ENCODE peak calls at places on chromosomes 5 and 9, in five cellular contexts. G is HCT116, C is GM12878, K is stomach, E is breast epithelium. N is an unnamed sample.

GRCh38 chr5:78628260-78629024 is 20.1 kb downstream of the LHFPL2 start:
- DNase-seq in G (no peak), C (no peak), K (no peak), E (no peak), N (no peak)

GRCh38 chr5:91128604-91129003 is 254.5 kb downstream of the ARRDC3 start:
- DNase-seq in G (no peak), C (no peak), K (no peak), E (no peak), N (no peak)

GRCh38 chr5:124806026-124806856 is 59.8 kb upstream of the ZNF608 start:
- DNase-seq in G (no peak), C (no peak), K (peak), E (peak), N (no peak)

GRCh38 chr9:12955510-12956163 is 180.8 kb downstream of the LURAP1L start:
- DNase-seq in G (no peak), C (no peak), K (no peak), E (no peak), N (no peak)

GRCh38 chr5:139246394-139246793 is 47.1 kb upstream of the MATR3 start:
- DNase-seq in G (no peak), C (no peak), K (no peak), E (no peak), N (no peak)

GRCh38 chr9:132647806-132648205 is 22.0 kb downstream of the DDX31 start:
- DNase-seq in G (no peak), C (no peak), K (no peak), E (no peak), N (no peak)

GRCh38 chr5:72525816-72526215 is 18.6 kb upstream of the ZNF366 start:
- DNase-seq in G (no peak), C (no peak), K (no peak), E (no peak), N (no peak)

GRCh38 chr9:4725706-4726442 is 15.1 kb downstream of the AK3 start:
- DNase-seq in G (no peak), C (no peak), K (no peak), E (no peak), N (no peak)

GRCh38 chr5:54717870-54718269 is 200.3 kb downstream of the SNX18 start:
- DNase-seq in G (no peak), C (no peak), K (no peak), E (no peak), N (no peak)

GRCh38 chr9:112760821-112761220 is 10.3 kb downstream of the SNX30 start:
- DNase-seq in G (no peak), C (no peak), K (no peak), E (no peak), N (no peak)

GRCh38 chr9:133842174-133842573 is 104.0 kb upstream of the SARDH start:
- DNase-seq in G (no peak), C (no peak), K (peak), E (no peak), N (no peak)

GRCh38 chr5:62650197-62650596 is 71.6 kb downstream of the LRRC70 start:
- DNase-seq in G (no peak), C (no peak), K (no peak), E (no peak), N (no peak)

GRCh38 chr9:93577045-93577939 is 908 bp downstream of the PHF2 start:
- DNase-seq in G (no peak), C (no peak), K (peak), E (peak), N (peak)

GRCh38 chr5:76402880-76403712 is at the start of gene IQGAP2:
- DNase-seq in G (peak), C (no peak), K (peak), E (peak), N (peak)

GRCh38 chr5:107639990-107640389 is 30.7 kb downstream of the EFNA5 start:
- DNase-seq in G (no peak), C (no peak), K (no peak), E (no peak), N (no peak)

GRCh38 chr5:107618233-107618632 is 52.5 kb downstream of the EFNA5 start:
- DNase-seq in G (no peak), C (no peak), K (no peak), E (no peak), N (no peak)

GRCh38 chr5:107615173-107615856 is 55.4 kb downstream of the EFNA5 start:
- DNase-seq in G (no peak), C (no peak), K (no peak), E (no peak), N (no peak)

GRCh38 chr9:107612136-107612535 is 122.6 kb upstream of the KLF4 start:
- DNase-seq in G (no peak), C (no peak), K (peak), E (peak), N (no peak)

GRCh38 chr5:66585291-66585690 is 10.9 kb upstream of the MAST4 start:
- DNase-seq in G (no peak), C (no peak), K (no peak), E (no peak), N (no peak)

GRCh38 chr5:1919750-1920149 is 37.0 kb upstream of the IRX4 start:
- DNase-seq in G (no peak), C (no peak), K (no peak), E (no peak), N (no peak)

GRCh38 chr5:149379807-149380374 is 799 bp upstream of the IL17B start:
- DNase-seq in G (no peak), C (no peak), K (no peak), E (no peak), N (no peak)

GRCh38 chr5:60143912-60144311 is 250.4 kb upstream of the PDE4D start:
- DNase-seq in G (no peak), C (no peak), K (no peak), E (no peak), N (no peak)

GRCh38 chr9:32603914-32604852 is 31.2 kb upstream of the NDUFB6 start:
- DNase-seq in G (peak), C (no peak), K (no peak), E (no peak), N (no peak)

GRCh38 chr9:21153688-21154608 is 12.3 kb upstream of the IFNW1 start:
- DNase-seq in G (peak), C (no peak), K (no peak), E (no peak), N (no peak)

GRCh38 chr5:66896207-66896606 is 300.0 kb downstream of the MAST4 start:
- DNase-seq in G (no peak), C (no peak), K (no peak), E (no peak), N (no peak)

GRCh38 chr5:150066436-150066835 is 19.9 kb downstream of the CSF1R start:
- DNase-seq in G (no peak), C (no peak), K (no peak), E (no peak), N (no peak)

GRCh38 chr9:82036101-82036500 is 47.5 kb downstream of the SPATA31D1 start:
- DNase-seq in G (no peak), C (no peak), K (no peak), E (no peak), N (no peak)

GRCh38 chr9:116000748-116001329 is 152.8 kb upstream of the PAPPA start:
- DNase-seq in G (peak), C (no peak), K (peak), E (no peak), N (no peak)

GRCh38 chr5:40687316-40687715 is 7.6 kb downstream of the PTGER4 start:
- DNase-seq in G (no peak), C (no peak), K (no peak), E (no peak), N (no peak)

GRCh38 chr9:13113751-13114150 is 165.7 kb downstream of the MPDZ start:
- DNase-seq in G (no peak), C (no peak), K (no peak), E (no peak), N (no peak)

GRCh38 chr9:126503333-126504085 is 110.2 kb upstream of the LMX1B start:
- DNase-seq in G (no peak), C (no peak), K (no peak), E (no peak), N (no peak)

GRCh38 chr9:127805620-127806019 is 2.9 kb downstream of the FPGS start:
- DNase-seq in G (peak), C (no peak), K (no peak), E (no peak), N (no peak)

GRCh38 chr5:137751869-137752491 is 2.2 kb downstream of the HNRNPA0 start:
- DNase-seq in G (peak), C (no peak), K (no peak), E (no peak), N (no peak)

DNA sequence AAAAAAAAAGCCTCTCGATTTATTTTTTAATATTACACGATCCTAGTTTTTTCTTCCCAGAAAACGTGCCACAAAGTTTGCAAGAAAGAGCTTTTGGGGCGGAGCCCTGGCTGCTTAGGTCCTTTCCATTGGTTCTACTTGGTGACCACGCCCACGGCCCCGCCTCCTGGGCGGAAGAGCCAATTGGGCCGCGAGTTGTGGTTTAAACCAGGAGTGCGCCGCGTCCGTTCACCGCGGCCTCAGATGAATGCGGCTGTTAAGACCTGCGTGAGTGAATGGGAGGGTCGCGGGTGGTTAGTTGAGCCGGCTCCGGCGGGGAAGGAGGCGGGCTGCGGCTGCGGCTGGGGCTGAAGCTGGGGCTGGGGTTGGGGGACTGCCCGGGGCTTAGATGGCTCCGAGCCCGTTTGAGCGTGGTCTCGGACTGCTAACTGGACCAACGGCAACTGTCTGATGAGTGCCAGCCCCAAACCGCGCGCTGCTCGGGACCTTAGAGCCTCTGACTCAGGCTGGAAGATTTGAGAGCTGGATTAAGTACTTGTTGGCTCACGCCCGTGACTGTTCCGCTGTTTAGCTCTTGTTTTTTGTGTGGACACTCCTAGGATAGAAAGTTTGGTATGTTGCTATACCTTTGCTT is at the start of gene PTTG1:
- DNase-seq in G (peak), C (peak), K (peak), E (peak), N (peak)
- TF ChIP-seq POLR2AphosphoS5 in G (peak), C (peak), K (peak), E (no peak), N (peak)

DNA sequence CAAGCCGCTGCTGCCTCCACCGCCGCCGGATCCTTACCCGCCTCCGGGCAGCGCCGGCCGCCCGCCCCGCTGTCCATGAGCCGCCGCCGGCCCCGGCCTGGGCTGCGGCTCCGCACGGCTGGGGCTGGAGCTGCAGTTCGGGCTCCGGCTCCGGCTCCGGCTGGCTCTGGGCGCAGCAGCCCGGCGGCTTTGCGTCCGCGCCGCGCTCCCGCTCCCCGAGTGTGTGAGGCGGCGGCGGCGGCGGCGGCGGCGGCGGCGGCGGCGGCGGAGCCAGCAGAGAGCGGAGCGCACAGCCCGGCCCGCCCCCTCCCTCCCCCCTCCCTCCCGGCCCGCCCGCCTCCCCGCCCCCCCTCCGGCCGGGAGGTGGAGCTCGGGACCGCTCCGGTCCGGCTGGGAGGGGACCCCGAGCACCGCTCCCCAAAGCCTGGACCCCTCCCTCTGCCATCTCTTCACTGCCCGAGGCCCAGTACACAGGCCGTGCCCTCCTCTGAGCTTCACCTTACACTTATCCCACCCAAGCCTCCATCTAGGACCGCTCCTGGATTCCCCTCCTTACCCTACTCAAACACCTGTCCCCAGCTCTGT is at the start of gene PCDH1:
- DNase-seq in G (no peak), C (no peak), K (peak), E (peak), N (no peak)
- TF ChIP-seq POLR2A in G (no peak), C (no peak), K (no peak), E (no peak), N (no peak)

GRCh38 chr5:69225859-69226258 is 8.8 kb upstream of the CDK7 start:
- DNase-seq in G (no peak), C (no peak), K (no peak), E (no peak), N (no peak)

GRCh38 chr5:69230181-69230580 is 4.5 kb upstream of the CDK7 start:
- DNase-seq in G (no peak), C (no peak), K (no peak), E (no peak), N (no peak)

GRCh38 chr5:69219939-69220338 is 14.7 kb upstream of the CDK7 start:
- DNase-seq in G (no peak), C (no peak), K (no peak), E (no peak), N (no peak)

GRCh38 chr5:69224520-69224919 is 10.2 kb upstream of the CDK7 start:
- DNase-seq in G (no peak), C (no peak), K (no peak), E (no peak), N (no peak)
- TF ChIP-seq POLR2AphosphoS5 in G (no peak), C (no peak), K (no peak), E (no peak), N (no peak)

GRCh38 chr9:77935974-77936373 is 95.6 kb downstream of the GNAQ start:
- DNase-seq in G (no peak), C (no peak), K (no peak), E (no peak), N (no peak)
- TF ChIP-seq POLR2A in G (no peak), C (no peak), K (no peak), E (no peak), N (no peak)

GRCh38 chr9:87122947-87123685 is 175.8 kb upstream of the GAS1 start:
- DNase-seq in G (no peak), C (no peak), K (no peak), E (no peak), N (no peak)
- TF ChIP-seq POLR2AphosphoS5 in G (no peak), C (no peak), K (peak), E (no peak), N (no peak)

GRCh38 chr5:115599502-115599901 is 2.8 kb downstream of the TICAM2 start:
- DNase-seq in G (no peak), C (no peak), K (no peak), E (no peak), N (no peak)

GRCh38 chr5:115600771-115601170 is 1.5 kb downstream of the TICAM2 start:
- DNase-seq in G (no peak), C (no peak), K (no peak), E (no peak), N (no peak)

GRCh38 chr5:115602585-115603125 is 376 bp upstream of the TICAM2 start:
- DNase-seq in G (no peak), C (no peak), K (no peak), E (no peak), N (no peak)

GRCh38 chr5:115599924-115600323 is 2.4 kb downstream of the TICAM2 start:
- DNase-seq in G (no peak), C (no peak), K (no peak), E (no peak), N (no peak)

DNA sequence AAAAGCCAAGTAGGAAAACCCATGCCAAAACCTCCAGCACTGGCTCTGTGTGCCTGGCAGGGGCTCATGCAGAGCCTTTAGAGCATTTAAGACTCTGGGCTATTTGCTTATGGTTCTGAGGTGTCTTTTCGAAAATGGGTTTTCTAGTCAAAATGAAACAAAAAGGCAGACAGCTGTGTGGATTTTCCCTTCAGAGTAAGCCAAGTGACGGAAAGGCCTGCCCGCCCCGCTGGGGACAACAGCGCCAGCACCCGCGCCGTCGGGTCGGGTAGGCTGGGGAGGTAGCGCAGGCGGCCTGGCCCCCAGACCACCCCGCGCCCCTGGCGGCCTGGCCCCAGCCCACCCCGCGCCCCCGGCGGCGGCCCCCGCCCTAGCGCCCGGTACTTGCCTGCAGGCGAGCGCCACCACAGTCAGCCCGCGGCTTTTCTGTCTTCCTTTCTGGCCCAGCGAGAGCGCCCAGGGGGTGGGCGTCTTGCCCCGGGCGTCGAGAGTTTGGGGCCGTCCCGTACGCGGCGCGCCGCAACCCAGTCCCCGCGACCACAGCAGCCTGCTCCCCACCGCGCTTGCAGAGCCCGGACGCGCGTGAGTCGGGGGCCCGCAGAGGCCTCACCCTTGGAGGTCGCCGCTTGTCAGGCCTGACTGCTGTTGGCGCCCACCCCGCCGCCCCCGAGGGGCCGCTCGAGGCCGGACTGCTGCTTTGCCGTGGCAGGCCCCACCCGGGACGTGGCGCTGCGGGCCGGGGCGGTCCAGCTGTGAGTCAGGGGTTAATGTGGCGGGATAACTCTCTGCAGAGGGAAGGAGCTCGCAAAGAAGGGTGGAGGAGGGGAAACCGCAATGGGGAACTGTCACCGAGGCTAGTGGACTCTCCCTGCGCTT is at the start of gene TICAM2:
- DNase-seq in G (no peak), C (peak), K (peak), E (peak), N (peak)
- TF ChIP-seq POLR2A in G (no peak), C (peak), K (no peak), E (no peak), N (peak)

GRCh38 chr5:670396-671270 is 22.5 kb downstream of the TPPP start:
- DNase-seq in G (no peak), C (no peak), K (no peak), E (no peak), N (no peak)
- TF ChIP-seq POLR2AphosphoS5 in G (no peak), C (no peak), K (no peak), E (no peak), N (no peak)

GRCh38 chr9:136947955-136948510 is 3.0 kb downstream of the C8G start:
- DNase-seq in G (peak), C (no peak), K (peak), E (no peak), N (no peak)

GRCh38 chr9:136949239-136949816 is 2.7 kb upstream of the LCN12 start:
- DNase-seq in G (no peak), C (no peak), K (no peak), E (no peak), N (no peak)

GRCh38 chr9:136950656-136951030 is 1.4 kb upstream of the LCN12 start:
- DNase-seq in G (no peak), C (no peak), K (no peak), E (no peak), N (no peak)

GRCh38 chr9:136951541-136952353 is at the start of gene LCN12:
- DNase-seq in G (no peak), C (no peak), K (no peak), E (no peak), N (no peak)

GRCh38 chr9:136949817-136950655 is 2.0 kb upstream of the LCN12 start:
- DNase-seq in G (peak), C (peak), K (peak), E (peak), N (peak)
- TF ChIP-seq POLR2A in G (peak), C (no peak), K (no peak), E (peak), N (peak)

GRCh38 chr9:737400-738120 is 103.9 kb upstream of the DMRT1 start:
- DNase-seq in G (no peak), C (no peak), K (no peak), E (no peak), N (no peak)

GRCh38 chr9:734831-735511 is 106.5 kb upstream of the DMRT1 start:
- DNase-seq in G (no peak), C (no peak), K (no peak), E (peak), N (no peak)

GRCh38 chr9:742104-742503 is 99.4 kb upstream of the DMRT1 start:
- DNase-seq in G (no peak), C (no peak), K (no peak), E (peak), N (no peak)

GRCh38 chr9:739362-739761 is 102.1 kb upstream of the DMRT1 start:
- DNase-seq in G (no peak), C (no peak), K (no peak), E (no peak), N (no peak)

DNA sequence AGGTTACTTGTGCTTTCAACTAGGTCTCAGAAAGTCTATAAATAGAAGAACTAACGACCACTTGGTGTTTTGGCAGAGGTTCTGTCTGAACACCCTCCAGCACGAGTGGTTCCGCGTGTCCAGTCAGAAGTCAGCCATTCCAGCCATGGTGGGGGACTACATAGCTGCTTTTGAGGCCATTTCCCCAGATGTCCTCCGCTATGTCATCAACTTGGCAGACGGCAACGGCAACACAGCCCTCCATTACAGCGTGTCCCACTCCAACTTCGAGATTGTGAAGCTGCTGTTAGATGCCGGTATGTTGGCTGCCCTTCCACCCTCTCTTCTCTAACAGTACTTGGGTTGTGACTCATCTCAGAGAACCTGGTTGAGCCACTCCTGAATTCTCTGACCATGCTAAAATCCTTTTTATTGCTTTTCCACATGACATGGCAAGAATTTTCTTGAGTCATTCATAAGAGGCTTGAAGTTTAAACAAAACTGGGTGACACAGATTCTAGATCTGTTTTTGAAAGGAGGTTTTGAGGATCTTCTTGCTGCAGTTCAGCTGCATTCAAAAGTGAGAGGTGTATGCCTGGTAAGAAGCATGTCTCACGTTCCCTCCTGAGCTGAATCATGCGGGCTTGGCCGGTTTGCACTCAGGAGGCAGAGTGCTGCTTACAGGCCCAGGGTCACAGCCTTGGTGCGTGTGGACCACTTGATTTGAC is 103.1 kb upstream of the DMRT1 start:
- DNase-seq in G (peak), C (no peak), K (no peak), E (no peak), N (no peak)
- TF ChIP-seq POLR2AphosphoS5 in G (no peak), C (no peak), K (peak), E (no peak), N (no peak)